ENCODE peak calls at places on chromosomes 7 and 10, in ten cellular contexts. One of them, this sample, is unnamed.

GRCh38 chr7:104160375-104160774 is 47.4 kb downstream of the ORC5 start:
- DNase-seq in OCI-LY7: peak
- DNase-seq in HL-60: no peak
- DNase-seq in neural progenitor cell: no peak
- DNase-seq in lower leg skin: no peak
- DNase-seq in GM12864: no peak
- DNase-seq in IMR-90: peak
- DNase-seq in brain microvascular endothelial cell: no peak
- DNase-seq in pancreas: no peak
- DNase-seq in GM23338: peak
- DNase-seq in this sample: no peak

GRCh38 chr10:78416031-78416800 is 382.6 kb downstream of the RPS24 start:
- DNase-seq in OCI-LY7: no peak
- DNase-seq in GM12864: no peak
- DNase-seq in neural progenitor cell: no peak
- DNase-seq in IMR-90: peak
- DNase-seq in GM23338: no peak
- DNase-seq in pancreas: no peak
- DNase-seq in HL-60: no peak
- DNase-seq in lower leg skin: no peak
- DNase-seq in brain microvascular endothelial cell: peak
- DNase-seq in this sample: no peak

GRCh38 chr10:76302936-76303656 is 871.7 kb downstream of the LRMDA start:
- DNase-seq in brain microvascular endothelial cell: no peak
- DNase-seq in IMR-90: no peak
- DNase-seq in HL-60: no peak
- DNase-seq in GM23338: no peak
- DNase-seq in OCI-LY7: no peak
- DNase-seq in lower leg skin: no peak
- DNase-seq in pancreas: no peak
- DNase-seq in neural progenitor cell: peak
- DNase-seq in GM12864: no peak
- DNase-seq in this sample: no peak

GRCh38 chr7:45230083-45230482 is 72.5 kb downstream of the RAMP3 start:
- DNase-seq in HL-60: no peak
- DNase-seq in IMR-90: no peak
- DNase-seq in OCI-LY7: no peak
- DNase-seq in lower leg skin: no peak
- DNase-seq in GM23338: no peak
- DNase-seq in GM12864: no peak
- DNase-seq in neural progenitor cell: no peak
- DNase-seq in pancreas: no peak
- DNase-seq in brain microvascular endothelial cell: no peak
- DNase-seq in this sample: no peak

GRCh38 chr7:112540839-112541577 is 60.2 kb downstream of the LSMEM1 start:
- DNase-seq in HL-60: no peak
- DNase-seq in IMR-90: no peak
- DNase-seq in GM12864: no peak
- DNase-seq in lower leg skin: no peak
- DNase-seq in OCI-LY7: no peak
- DNase-seq in neural progenitor cell: no peak
- DNase-seq in GM23338: no peak
- DNase-seq in brain microvascular endothelial cell: no peak
- DNase-seq in pancreas: no peak
- DNase-seq in this sample: no peak

GRCh38 chr10:71363936-71364335 is 32.8 kb upstream of the CDH23 start:
- DNase-seq in brain microvascular endothelial cell: no peak
- DNase-seq in GM12864: no peak
- DNase-seq in IMR-90: no peak
- DNase-seq in pancreas: no peak
- DNase-seq in HL-60: no peak
- DNase-seq in neural progenitor cell: no peak
- DNase-seq in GM23338: no peak
- DNase-seq in lower leg skin: no peak
- DNase-seq in OCI-LY7: no peak
- DNase-seq in this sample: no peak

GRCh38 chr7:116899308-116899707 is 36.9 kb downstream of the CAPZA2 start:
- DNase-seq in GM23338: no peak
- DNase-seq in IMR-90: no peak
- DNase-seq in neural progenitor cell: no peak
- DNase-seq in OCI-LY7: no peak
- DNase-seq in lower leg skin: no peak
- DNase-seq in HL-60: no peak
- DNase-seq in brain microvascular endothelial cell: no peak
- DNase-seq in pancreas: no peak
- DNase-seq in GM12864: no peak
- DNase-seq in this sample: no peak

GRCh38 chr10:131041361-131041916 is 270.1 kb downstream of the TCERG1L start:
- DNase-seq in brain microvascular endothelial cell: no peak
- DNase-seq in HL-60: no peak
- DNase-seq in GM12864: no peak
- DNase-seq in lower leg skin: no peak
- DNase-seq in OCI-LY7: no peak
- DNase-seq in IMR-90: no peak
- DNase-seq in GM23338: no peak
- DNase-seq in neural progenitor cell: no peak
- DNase-seq in pancreas: no peak
- DNase-seq in this sample: no peak

GRCh38 chr10:78510566-78511323 is 477.1 kb downstream of the RPS24 start:
- DNase-seq in GM23338: no peak
- DNase-seq in pancreas: no peak
- DNase-seq in lower leg skin: no peak
- DNase-seq in brain microvascular endothelial cell: no peak
- DNase-seq in IMR-90: no peak
- DNase-seq in neural progenitor cell: peak
- DNase-seq in OCI-LY7: no peak
- DNase-seq in GM12864: no peak
- DNase-seq in HL-60: no peak
- DNase-seq in this sample: no peak

GRCh38 chr10:30324448-30325110 is 24.5 kb downstream of the MTPAP start:
- DNase-seq in pancreas: no peak
- DNase-seq in lower leg skin: no peak
- DNase-seq in brain microvascular endothelial cell: no peak
- DNase-seq in IMR-90: no peak
- DNase-seq in HL-60: no peak
- DNase-seq in GM23338: no peak
- DNase-seq in GM12864: no peak
- DNase-seq in neural progenitor cell: no peak
- DNase-seq in OCI-LY7: no peak
- DNase-seq in this sample: no peak

GRCh38 chr7:41881313-41882130 is 178.6 kb upstream of the INHBA start:
- DNase-seq in brain microvascular endothelial cell: peak
- DNase-seq in neural progenitor cell: no peak
- DNase-seq in OCI-LY7: peak
- DNase-seq in pancreas: no peak
- DNase-seq in lower leg skin: peak
- DNase-seq in GM12864: peak
- DNase-seq in HL-60: peak
- DNase-seq in IMR-90: peak
- DNase-seq in GM23338: no peak
- DNase-seq in this sample: no peak

GRCh38 chr10:62038609-62039190 is 137.2 kb downstream of the ARID5B start:
- DNase-seq in brain microvascular endothelial cell: peak
- DNase-seq in neural progenitor cell: peak
- DNase-seq in GM12864: no peak
- DNase-seq in pancreas: peak
- DNase-seq in lower leg skin: peak
- DNase-seq in GM23338: peak
- DNase-seq in IMR-90: peak
- DNase-seq in HL-60: peak
- DNase-seq in OCI-LY7: peak
- DNase-seq in this sample: no peak
- H3K4me3 ChIP-seq in brain microvascular endothelial cell: no peak
- H3K4me3 ChIP-seq in neural progenitor cell: no peak
- H3K4me3 ChIP-seq in GM12864: no peak
- H3K4me3 ChIP-seq in pancreas: no peak
- H3K4me3 ChIP-seq in lower leg skin: no peak
- H3K4me3 ChIP-seq in GM23338: no peak
- H3K4me3 ChIP-seq in IMR-90: no peak
- H3K4me3 ChIP-seq in HL-60: no peak
- H3K4me3 ChIP-seq in OCI-LY7: peak
- H3K4me3 ChIP-seq in this sample: peak

GRCh38 chr7:101173752-101174244 is 6.3 kb downstream of the NAT16 start:
- DNase-seq in GM12864: peak
- DNase-seq in neural progenitor cell: peak
- DNase-seq in lower leg skin: no peak
- DNase-seq in HL-60: peak
- DNase-seq in pancreas: peak
- DNase-seq in IMR-90: no peak
- DNase-seq in OCI-LY7: peak
- DNase-seq in brain microvascular endothelial cell: no peak
- DNase-seq in GM23338: peak
- DNase-seq in this sample: no peak

GRCh38 chr7:101171442-101171837 is 6.1 kb upstream of the VGF start:
- DNase-seq in HL-60: no peak
- DNase-seq in lower leg skin: no peak
- DNase-seq in neural progenitor cell: peak
- DNase-seq in pancreas: no peak
- DNase-seq in IMR-90: no peak
- DNase-seq in brain microvascular endothelial cell: no peak
- DNase-seq in OCI-LY7: no peak
- DNase-seq in GM23338: no peak
- DNase-seq in GM12864: no peak
- DNase-seq in this sample: no peak

GRCh38 chr7:101172854-101173751 is 7.0 kb downstream of the NAT16 start:
- DNase-seq in GM23338: peak
- DNase-seq in pancreas: peak
- DNase-seq in HL-60: no peak
- DNase-seq in GM12864: no peak
- DNase-seq in brain microvascular endothelial cell: peak
- DNase-seq in IMR-90: peak
- DNase-seq in lower leg skin: no peak
- DNase-seq in OCI-LY7: no peak
- DNase-seq in neural progenitor cell: no peak
- DNase-seq in this sample: no peak

GRCh38 chr7:101170617-101171441 is 5.5 kb upstream of the VGF start:
- DNase-seq in GM23338: no peak
- DNase-seq in GM12864: no peak
- DNase-seq in IMR-90: no peak
- DNase-seq in lower leg skin: no peak
- DNase-seq in OCI-LY7: no peak
- DNase-seq in neural progenitor cell: no peak
- DNase-seq in brain microvascular endothelial cell: no peak
- DNase-seq in HL-60: peak
- DNase-seq in pancreas: no peak
- DNase-seq in this sample: no peak

DNA sequence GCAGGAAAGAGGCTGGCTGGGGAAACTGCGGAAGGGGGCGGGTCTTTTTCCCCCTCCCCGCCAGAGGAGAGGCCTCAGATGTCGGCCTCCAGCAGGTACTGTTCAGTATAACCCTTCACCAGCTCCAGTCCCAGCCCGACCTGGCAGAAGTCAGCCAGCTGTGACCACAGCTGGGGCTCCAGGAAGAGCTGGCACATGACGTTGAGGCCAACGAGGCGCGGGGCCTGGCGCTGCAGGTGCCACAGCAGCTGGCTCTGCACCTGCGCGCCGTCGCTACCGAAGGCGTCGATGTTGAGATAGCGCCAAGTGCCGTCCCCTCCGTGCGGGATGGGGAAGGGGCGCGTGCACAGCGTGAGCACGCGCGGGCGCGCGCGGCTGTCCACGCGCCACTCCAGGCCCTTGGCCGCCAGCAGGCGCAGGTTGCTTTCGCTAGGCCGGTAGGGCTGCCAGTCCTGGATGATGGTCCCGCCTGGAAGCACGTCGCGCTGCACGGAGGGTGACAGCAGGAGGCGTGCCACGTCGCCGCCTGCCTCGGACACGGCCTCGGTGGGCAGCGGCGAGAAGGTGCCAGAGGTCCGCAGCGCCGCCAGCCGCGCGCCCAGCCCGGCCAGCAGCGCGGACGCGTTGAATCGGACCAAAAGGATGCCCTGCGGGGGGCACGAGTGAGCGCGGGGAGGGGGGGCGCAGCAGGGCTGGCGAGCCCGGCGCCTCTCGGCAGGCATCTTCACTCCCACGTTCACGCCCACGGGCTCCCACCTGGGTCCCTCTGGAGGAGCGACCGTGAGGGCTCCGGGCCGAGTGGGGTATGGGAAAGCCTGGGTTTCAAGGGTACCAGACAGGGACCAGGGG is 6.9 kb upstream of the VGF start:
- DNase-seq in OCI-LY7: peak
- DNase-seq in GM12864: no peak
- DNase-seq in IMR-90: no peak
- DNase-seq in HL-60: no peak
- DNase-seq in pancreas: no peak
- DNase-seq in neural progenitor cell: peak
- DNase-seq in GM23338: peak
- DNase-seq in lower leg skin: no peak
- DNase-seq in brain microvascular endothelial cell: no peak
- DNase-seq in this sample: no peak
- H3K4me3 ChIP-seq in OCI-LY7: no peak
- H3K4me3 ChIP-seq in GM12864: no peak
- H3K4me3 ChIP-seq in IMR-90: no peak
- H3K4me3 ChIP-seq in HL-60: no peak
- H3K4me3 ChIP-seq in pancreas: no peak
- H3K4me3 ChIP-seq in neural progenitor cell: peak
- H3K4me3 ChIP-seq in GM23338: peak
- H3K4me3 ChIP-seq in lower leg skin: no peak
- H3K4me3 ChIP-seq in brain microvascular endothelial cell: no peak
- H3K4me3 ChIP-seq in this sample: no peak

GRCh38 chr10:121988361-121989324 is at the start of gene TACC2:
- DNase-seq in GM23338: no peak
- DNase-seq in pancreas: no peak
- DNase-seq in brain microvascular endothelial cell: no peak
- DNase-seq in OCI-LY7: no peak
- DNase-seq in GM12864: no peak
- DNase-seq in neural progenitor cell: no peak
- DNase-seq in IMR-90: no peak
- DNase-seq in lower leg skin: no peak
- DNase-seq in HL-60: no peak
- DNase-seq in this sample: no peak

GRCh38 chr10:121984463-121984862 is 4.5 kb upstream of the TACC2 start:
- DNase-seq in GM23338: no peak
- DNase-seq in neural progenitor cell: no peak
- DNase-seq in HL-60: no peak
- DNase-seq in brain microvascular endothelial cell: no peak
- DNase-seq in lower leg skin: no peak
- DNase-seq in IMR-90: no peak
- DNase-seq in GM12864: no peak
- DNase-seq in pancreas: no peak
- DNase-seq in OCI-LY7: no peak
- DNase-seq in this sample: no peak

GRCh38 chr10:121994429-121994881 is 5.5 kb downstream of the TACC2 start:
- DNase-seq in IMR-90: no peak
- DNase-seq in GM12864: no peak
- DNase-seq in lower leg skin: peak
- DNase-seq in OCI-LY7: no peak
- DNase-seq in HL-60: no peak
- DNase-seq in GM23338: peak
- DNase-seq in neural progenitor cell: peak
- DNase-seq in brain microvascular endothelial cell: no peak
- DNase-seq in pancreas: peak
- DNase-seq in this sample: no peak

GRCh38 chr10:121990015-121990677 is 1.2 kb downstream of the TACC2 start:
- DNase-seq in neural progenitor cell: no peak
- DNase-seq in lower leg skin: no peak
- DNase-seq in GM12864: no peak
- DNase-seq in HL-60: no peak
- DNase-seq in pancreas: peak
- DNase-seq in OCI-LY7: no peak
- DNase-seq in GM23338: no peak
- DNase-seq in IMR-90: no peak
- DNase-seq in brain microvascular endothelial cell: no peak
- DNase-seq in this sample: no peak
- H3K4me3 ChIP-seq in neural progenitor cell: no peak
- H3K4me3 ChIP-seq in lower leg skin: no peak
- H3K4me3 ChIP-seq in GM12864: no peak
- H3K4me3 ChIP-seq in HL-60: no peak
- H3K4me3 ChIP-seq in pancreas: no peak
- H3K4me3 ChIP-seq in OCI-LY7: no peak
- H3K4me3 ChIP-seq in GM23338: no peak
- H3K4me3 ChIP-seq in IMR-90: no peak
- H3K4me3 ChIP-seq in brain microvascular endothelial cell: no peak
- H3K4me3 ChIP-seq in this sample: peak

GRCh38 chr7:141956084-141956483 is 9.3 kb upstream of the CLEC5A start:
- DNase-seq in brain microvascular endothelial cell: no peak
- DNase-seq in lower leg skin: no peak
- DNase-seq in HL-60: peak
- DNase-seq in IMR-90: no peak
- DNase-seq in GM23338: no peak
- DNase-seq in GM12864: no peak
- DNase-seq in pancreas: no peak
- DNase-seq in neural progenitor cell: no peak
- DNase-seq in OCI-LY7: no peak
- DNase-seq in this sample: no peak
- H3K4me3 ChIP-seq in brain microvascular endothelial cell: no peak
- H3K4me3 ChIP-seq in lower leg skin: no peak
- H3K4me3 ChIP-seq in HL-60: no peak
- H3K4me3 ChIP-seq in IMR-90: no peak
- H3K4me3 ChIP-seq in GM23338: no peak
- H3K4me3 ChIP-seq in GM12864: no peak
- H3K4me3 ChIP-seq in pancreas: no peak
- H3K4me3 ChIP-seq in neural progenitor cell: no peak
- H3K4me3 ChIP-seq in OCI-LY7: no peak
- H3K4me3 ChIP-seq in this sample: no peak